ENCODE peak calls at places on chromosome 11, in seven cellular contexts. J is astrocyte of the spinal cord, F is bronchial epithelial cell, H is natural killer cell, D is AG10803, Y is retinal pigment epithelial cell, E is AG04450. C is an unnamed sample.

GRCh38 chr11:125562430-125562829 is 6.8 kb upstream of the EI24 start:
- DNase-seq in F (no peak), D (no peak), E (no peak), H (no peak), Y (no peak), J (no peak), C (no peak)

GRCh38 chr11:132158091-132158490 is 787.7 kb downstream of the NTM start:
- DNase-seq in D (peak), J (no peak), E (no peak), F (peak), H (no peak), Y (no peak), C (no peak)

GRCh38 chr11:80967649-80968048 is 1526.8 kb upstream of the TENM4 start:
- DNase-seq in J (no peak), F (no peak), E (no peak), Y (no peak), H (no peak), D (no peak), C (no peak)

GRCh38 chr11:79543101-79543500 is 102.3 kb upstream of the TENM4 start:
- DNase-seq in H (no peak), D (no peak), Y (no peak), J (no peak), F (no peak), E (no peak), C (no peak)

GRCh38 chr11:36945384-36945783 is 347.3 kb upstream of the RAG2 start:
- DNase-seq in E (no peak), D (peak), J (peak), H (no peak), F (peak), Y (no peak), C (no peak)

GRCh38 chr11:118789501-118790356 is 1.2 kb downstream of the DDX6 start:
- DNase-seq in J (peak), E (no peak), Y (no peak), D (peak), H (peak), F (peak), C (peak)

GRCh38 chr11:111454561-111455192 is 57.5 kb downstream of the BTG4 start:
- DNase-seq in D (peak), Y (no peak), F (peak), E (peak), J (peak), H (no peak), C (peak)

GRCh38 chr11:120516461-120517389 is 5.2 kb downstream of the GRIK4 start:
- DNase-seq in J (no peak), Y (no peak), F (no peak), H (no peak), E (no peak), D (no peak), C (peak)

DNA sequence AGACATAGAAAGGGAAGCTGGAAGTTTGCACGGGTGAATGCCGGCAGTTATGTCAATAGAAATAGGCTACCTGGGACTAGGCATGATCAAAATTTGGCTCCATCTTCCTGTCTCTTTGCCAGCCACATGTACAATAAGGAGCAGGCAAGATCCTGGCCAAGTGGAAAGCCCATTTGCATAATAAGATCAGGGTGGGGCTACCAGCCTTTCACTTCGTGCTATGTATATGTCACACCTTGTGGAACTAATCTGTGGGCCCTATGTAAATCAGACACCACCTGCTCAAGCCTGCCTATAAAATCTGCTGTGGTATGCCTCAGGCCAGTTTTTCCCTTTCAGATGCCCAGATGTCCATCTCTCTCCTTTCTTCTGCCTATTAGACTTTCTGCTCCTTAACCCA is 79.3 kb upstream of the DRD2 start:
- DNase-seq in D (no peak), H (no peak), F (peak), Y (no peak), E (no peak), J (no peak), C (no peak)
- TF ChIP-seq CTCF in D (no peak), H (no peak), F (no peak), Y (no peak), E (no peak), J (no peak), C (no peak)

GRCh38 chr11:107741044-107741823 is 29.4 kb upstream of the SLN start:
- DNase-seq in H (no peak), F (peak), E (peak), Y (no peak), D (peak), J (peak), C (no peak)
- TF ChIP-seq CTCF in H (no peak), F (peak), E (peak), Y (peak), D (peak), J (peak), C (no peak)

DNA sequence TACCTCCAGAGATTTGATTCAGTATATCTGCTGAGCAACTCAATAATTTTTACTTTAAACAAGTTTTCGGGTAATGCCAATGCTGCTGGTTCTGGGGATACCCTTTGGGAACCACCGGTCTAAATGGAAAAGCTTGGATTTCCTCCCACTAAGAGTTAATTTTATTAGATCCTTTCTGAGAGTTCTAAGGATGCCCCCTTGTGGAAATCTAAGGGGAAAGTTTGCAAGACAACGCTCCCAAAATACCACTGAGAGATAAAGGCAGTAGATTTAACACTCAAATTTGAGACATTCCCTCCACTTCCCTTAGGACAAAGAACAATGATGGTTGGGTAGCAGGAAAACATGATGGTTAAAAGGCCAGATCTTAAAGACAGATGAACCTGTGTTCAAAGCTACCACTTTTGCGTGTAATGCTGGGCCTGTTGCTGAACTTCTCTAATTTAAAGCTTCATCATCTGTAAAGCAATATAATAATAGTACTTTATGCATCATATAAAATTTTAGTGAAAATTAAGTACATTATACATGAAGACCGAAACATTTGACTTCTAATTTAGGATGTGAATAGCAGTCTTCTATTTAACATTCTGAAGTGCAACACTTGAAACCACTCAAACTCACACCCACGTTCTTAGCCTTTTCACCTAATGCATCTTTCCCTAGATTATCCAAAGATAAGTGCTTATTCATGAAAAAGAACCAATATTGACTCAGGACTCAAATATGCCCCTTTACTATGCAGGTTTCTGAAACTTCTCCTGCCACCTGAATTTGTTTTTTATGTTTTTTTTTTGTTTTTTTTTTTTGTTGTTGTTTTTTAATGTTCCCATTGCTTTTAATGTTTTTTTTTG is 110.1 kb upstream of the LUZP2 start:
- DNase-seq in E (peak), H (no peak), D (peak), Y (no peak), F (peak), J (peak), C (no peak)
- TF ChIP-seq CTCF in E (peak), H (peak), D (peak), Y (peak), F (peak), J (peak), C (peak)

GRCh38 chr11:123303924-123304323 is 108.9 kb upstream of the CLMP start:
- DNase-seq in F (no peak), H (no peak), J (no peak), Y (no peak), D (no peak), E (no peak), C (no peak)

GRCh38 chr11:123304828-123305530 is 109.9 kb upstream of the CLMP start:
- DNase-seq in E (no peak), Y (no peak), F (no peak), H (no peak), J (no peak), D (no peak), C (no peak)

GRCh38 chr11:123300874-123301695 is 106.0 kb upstream of the CLMP start:
- DNase-seq in E (peak), H (no peak), Y (no peak), F (peak), D (no peak), J (peak), C (no peak)

GRCh38 chr11:123301696-123302400 is 106.8 kb upstream of the CLMP start:
- DNase-seq in F (no peak), J (peak), Y (no peak), E (no peak), H (peak), D (peak), C (peak)

GRCh38 chr11:123302751-123303195 is 107.7 kb upstream of the CLMP start:
- DNase-seq in F (peak), H (no peak), Y (peak), E (no peak), J (peak), D (peak), C (no peak)
- TF ChIP-seq CTCF in F (no peak), H (no peak), Y (peak), E (peak), J (peak), D (peak), C (no peak)

GRCh38 chr11:70271635-70271953 is 1.1 kb downstream of the PPFIA1 start:
- DNase-seq in F (no peak), Y (no peak), E (no peak), D (no peak), J (no peak), H (no peak), C (no peak)

GRCh38 chr11:70268526-70268925 is 2.0 kb upstream of the PPFIA1 start:
- DNase-seq in E (no peak), H (no peak), Y (no peak), J (no peak), F (no peak), D (no peak), C (no peak)

GRCh38 chr11:70270104-70270876 is at the start of gene PPFIA1:
- DNase-seq in H (peak), J (peak), F (peak), E (peak), Y (peak), D (peak), C (peak)

GRCh38 chr11:70272009-70272408 is 1.5 kb downstream of the PPFIA1 start:
- DNase-seq in H (no peak), J (no peak), E (no peak), Y (no peak), F (no peak), D (no peak), C (no peak)

DNA sequence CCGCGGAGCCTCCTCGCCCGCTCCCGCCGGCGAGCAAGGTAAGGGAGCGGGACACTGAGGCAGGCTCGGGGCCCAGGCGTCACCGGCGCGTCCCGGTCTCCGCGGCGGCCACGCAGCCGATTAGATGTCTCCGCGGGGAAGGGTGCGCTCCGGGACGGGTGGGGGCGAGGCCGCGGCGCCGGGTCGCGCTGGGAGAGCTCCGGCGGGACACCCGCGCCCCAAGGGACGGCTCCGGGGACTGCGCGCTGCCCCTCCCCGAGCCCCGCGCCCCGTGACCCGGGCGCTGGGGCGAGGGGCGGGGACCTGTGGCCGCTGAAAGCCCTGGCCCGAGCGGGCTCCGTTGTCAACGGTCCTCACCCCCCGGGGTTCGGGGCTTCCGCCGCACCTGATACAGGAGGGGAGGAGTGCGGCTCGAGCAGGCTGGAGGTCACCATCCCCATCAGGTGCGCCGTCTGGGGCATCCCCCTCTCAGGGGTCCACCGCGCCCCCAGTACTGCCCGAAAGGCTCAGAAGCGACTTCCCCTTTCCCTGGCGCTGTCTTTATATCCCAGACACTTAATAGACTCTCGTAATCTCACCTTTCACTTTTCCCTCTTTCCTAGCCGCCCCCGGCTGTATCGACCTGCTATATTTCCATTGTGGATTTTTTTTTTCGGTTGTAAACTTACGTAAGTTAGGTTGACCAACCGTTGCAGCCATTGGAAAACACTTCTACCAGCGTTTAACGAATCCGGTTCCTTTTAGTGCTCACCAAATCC is 566 bp downstream of the PPFIA1 start:
- DNase-seq in J (peak), Y (peak), H (peak), F (peak), D (peak), E (peak), C (no peak)
- TF ChIP-seq CTCF in J (no peak), Y (no peak), H (no peak), F (no peak), D (no peak), E (no peak), C (no peak)

DNA sequence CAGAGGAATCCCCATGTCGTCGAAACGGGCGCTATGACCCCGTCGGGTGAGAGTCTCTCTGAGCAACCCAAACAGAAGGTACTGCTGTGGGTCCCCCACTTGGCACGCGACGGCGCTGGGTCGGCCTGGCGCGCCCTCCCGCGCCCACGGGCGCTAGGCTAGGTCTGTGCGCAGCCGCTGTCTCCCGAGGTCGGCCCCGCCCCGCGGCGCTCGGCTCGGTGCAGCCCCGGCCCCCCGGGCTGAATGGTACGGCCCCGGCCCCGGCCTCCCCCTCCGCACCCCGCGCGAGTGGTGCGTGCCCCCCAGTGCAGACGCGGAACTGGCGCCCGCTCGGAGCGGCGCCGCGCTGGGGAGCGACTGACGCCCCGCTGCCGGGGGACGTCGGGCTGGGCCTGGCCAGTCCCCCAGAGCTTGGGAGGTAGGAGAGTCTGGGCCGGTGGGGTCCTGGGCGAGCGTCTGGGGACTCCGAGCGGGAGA is at the start of gene MADD:
- DNase-seq in D (peak), E (peak), J (peak), H (peak), Y (no peak), F (no peak), C (peak)
- TF ChIP-seq CTCF in D (no peak), E (no peak), J (no peak), H (no peak), Y (no peak), F (peak), C (no peak)

DNA sequence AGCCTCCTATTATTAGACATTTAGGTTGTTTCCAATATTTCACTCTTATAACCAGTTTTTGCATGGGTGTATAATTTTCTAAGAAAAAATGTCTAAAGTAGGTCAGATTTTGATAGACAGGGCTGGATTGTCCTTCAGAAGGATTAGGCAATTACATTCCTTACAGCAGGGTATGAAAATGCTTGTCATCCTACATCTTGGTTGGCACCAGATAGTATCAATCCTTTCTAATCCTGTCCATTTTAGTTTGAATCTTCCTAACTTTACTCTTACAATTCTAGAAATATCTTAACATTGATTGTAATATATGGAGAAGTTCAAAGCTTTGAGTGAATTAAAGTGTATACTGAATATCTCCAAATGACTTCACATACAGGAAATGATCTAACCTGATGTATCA is 63.0 kb upstream of the ZBED5 start:
- DNase-seq in E (no peak), D (no peak), F (no peak), J (no peak), H (no peak), Y (no peak), C (no peak)
- TF ChIP-seq CTCF in E (no peak), D (no peak), F (no peak), J (no peak), H (no peak), Y (no peak), C (no peak)

DNA sequence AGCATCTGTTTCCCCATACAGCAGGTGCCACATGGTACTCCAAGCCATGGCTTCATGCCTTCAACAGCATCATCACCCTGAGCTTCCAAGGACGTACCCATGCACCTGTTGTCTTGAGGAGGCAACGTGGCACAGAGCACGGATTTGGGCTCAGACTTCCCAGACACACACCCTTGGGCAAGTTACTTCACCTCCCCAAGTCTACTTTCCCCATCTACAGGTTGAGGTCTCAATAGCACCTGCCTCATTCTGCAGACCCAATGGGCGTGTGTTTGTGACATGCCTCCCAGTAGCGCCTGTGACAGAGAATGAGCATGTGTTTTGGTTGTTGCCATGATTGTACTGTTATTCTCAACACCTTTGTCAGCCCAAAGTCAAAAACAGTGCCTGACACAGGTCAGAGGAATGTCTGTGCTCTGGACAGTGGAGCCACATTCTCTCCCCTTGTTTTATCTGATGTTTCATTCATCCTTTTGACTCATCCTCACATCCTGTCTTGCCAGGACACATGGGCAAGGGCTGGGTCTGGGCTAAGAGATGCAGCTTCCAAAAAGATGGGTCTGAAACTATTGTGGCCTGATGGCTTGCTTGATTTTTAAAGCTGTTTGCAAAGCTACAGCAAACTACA is 53.4 kb upstream of the CCND1 start:
- DNase-seq in D (peak), H (no peak), J (peak), E (peak), Y (no peak), F (peak), C (no peak)
- TF ChIP-seq CTCF in D (no peak), H (no peak), J (no peak), E (no peak), Y (no peak), F (no peak), C (no peak)

C was measured in D721Med.